ENCODE peak calls at places on chromosomes 11 and 22, in nine cellular contexts. One of them, this sample, is unnamed.
A peak's percentile ranks its signal among the peaks of the same experiment; 100 is the strongest.

GRCh38 chr22:41862530-41863266 is 29.8 kb downstream of the SREBF2 start:
- DNase-seq in left colon: no peak
- DNase-seq in HT1080: no peak
- DNase-seq in AG04449: no peak
- DNase-seq in stimulated activated CD4-positive, alpha-beta T cell treated with anti-CD3 and anti-CD28 coated beads, Interleukin-15, amount 100 ng/mL, for 24 hours: peak; percentile 75
- DNase-seq in tibial artery: no peak
- DNase-seq in NCI-H1436 treated with DMSO at 0.1 percent for 48 hours: no peak
- DNase-seq in SIG-M5: no peak
- DNase-seq in GM06990: peak; percentile 72
- DNase-seq in this sample: no peak

GRCh38 chr22:47659467-47660302 is 897.2 kb downstream of the TBC1D22A start:
- DNase-seq in left colon: no peak
- DNase-seq in HT1080: no peak
- DNase-seq in AG04449: no peak
- DNase-seq in stimulated activated CD4-positive, alpha-beta T cell treated with anti-CD3 and anti-CD28 coated beads, Interleukin-15, amount 100 ng/mL, for 24 hours: no peak
- DNase-seq in tibial artery: no peak
- DNase-seq in NCI-H1436 treated with DMSO at 0.1 percent for 48 hours: no peak
- DNase-seq in SIG-M5: no peak
- DNase-seq in GM06990: no peak
- DNase-seq in this sample: no peak

GRCh38 chr22:28344893-28345292 is 334.7 kb downstream of the TTC28 start:
- DNase-seq in left colon: no peak
- DNase-seq in HT1080: no peak
- DNase-seq in AG04449: no peak
- DNase-seq in stimulated activated CD4-positive, alpha-beta T cell treated with anti-CD3 and anti-CD28 coated beads, Interleukin-15, amount 100 ng/mL, for 24 hours: no peak
- DNase-seq in tibial artery: no peak
- DNase-seq in NCI-H1436 treated with DMSO at 0.1 percent for 48 hours: no peak
- DNase-seq in SIG-M5: no peak
- DNase-seq in GM06990: no peak
- DNase-seq in this sample: no peak

GRCh38 chr11:126104420-126104819 is 41.8 kb upstream of the CDON start:
- DNase-seq in left colon: no peak
- DNase-seq in HT1080: no peak
- DNase-seq in AG04449: no peak
- DNase-seq in stimulated activated CD4-positive, alpha-beta T cell treated with anti-CD3 and anti-CD28 coated beads, Interleukin-15, amount 100 ng/mL, for 24 hours: no peak
- DNase-seq in tibial artery: no peak
- DNase-seq in NCI-H1436 treated with DMSO at 0.1 percent for 48 hours: no peak
- DNase-seq in SIG-M5: no peak
- DNase-seq in GM06990: no peak
- DNase-seq in this sample: no peak

GRCh38 chr11:61547246-61547645 is 33.6 kb downstream of the SYT7 start:
- DNase-seq in left colon: no peak
- DNase-seq in HT1080: no peak
- DNase-seq in AG04449: no peak
- DNase-seq in stimulated activated CD4-positive, alpha-beta T cell treated with anti-CD3 and anti-CD28 coated beads, Interleukin-15, amount 100 ng/mL, for 24 hours: no peak
- DNase-seq in tibial artery: no peak
- DNase-seq in NCI-H1436 treated with DMSO at 0.1 percent for 48 hours: no peak
- DNase-seq in SIG-M5: no peak
- DNase-seq in GM06990: no peak
- DNase-seq in this sample: no peak

GRCh38 chr11:3380706-3381570 is 2.0 kb upstream of the ZNF195 start:
- DNase-seq in left colon: no peak
- DNase-seq in HT1080: no peak
- DNase-seq in AG04449: no peak
- DNase-seq in stimulated activated CD4-positive, alpha-beta T cell treated with anti-CD3 and anti-CD28 coated beads, Interleukin-15, amount 100 ng/mL, for 24 hours: no peak
- DNase-seq in tibial artery: no peak
- DNase-seq in NCI-H1436 treated with DMSO at 0.1 percent for 48 hours: no peak
- DNase-seq in SIG-M5: no peak
- DNase-seq in GM06990: no peak
- DNase-seq in this sample: no peak

GRCh38 chr11:67312187-67313021 is 9.1 kb downstream of the SSH3 start:
- DNase-seq in left colon: peak; percentile 79
- DNase-seq in HT1080: no peak
- DNase-seq in AG04449: no peak
- DNase-seq in stimulated activated CD4-positive, alpha-beta T cell treated with anti-CD3 and anti-CD28 coated beads, Interleukin-15, amount 100 ng/mL, for 24 hours: peak; percentile 59
- DNase-seq in tibial artery: peak; percentile 45
- DNase-seq in NCI-H1436 treated with DMSO at 0.1 percent for 48 hours: no peak
- DNase-seq in SIG-M5: no peak
- DNase-seq in GM06990: no peak
- DNase-seq in this sample: peak; percentile 88

GRCh38 chr11:69384548-69385465 is 90.9 kb downstream of the MYEOV start:
- DNase-seq in left colon: no peak
- DNase-seq in HT1080: no peak
- DNase-seq in AG04449: no peak
- DNase-seq in stimulated activated CD4-positive, alpha-beta T cell treated with anti-CD3 and anti-CD28 coated beads, Interleukin-15, amount 100 ng/mL, for 24 hours: no peak
- DNase-seq in tibial artery: peak; percentile 56
- DNase-seq in NCI-H1436 treated with DMSO at 0.1 percent for 48 hours: no peak
- DNase-seq in SIG-M5: no peak
- DNase-seq in GM06990: no peak
- DNase-seq in this sample: peak; percentile 48

GRCh38 chr11:74357449-74357848 is 40.8 kb downstream of the PGM2L1 start:
- DNase-seq in left colon: no peak
- DNase-seq in HT1080: no peak
- DNase-seq in AG04449: no peak
- DNase-seq in stimulated activated CD4-positive, alpha-beta T cell treated with anti-CD3 and anti-CD28 coated beads, Interleukin-15, amount 100 ng/mL, for 24 hours: no peak
- DNase-seq in tibial artery: no peak
- DNase-seq in NCI-H1436 treated with DMSO at 0.1 percent for 48 hours: no peak
- DNase-seq in SIG-M5: no peak
- DNase-seq in GM06990: no peak
- DNase-seq in this sample: no peak

This sample was measured in breast epithelium.